ENCODE peak calls at places on chromosomes 13 and 19, in six cellular contexts. K, A, G, N, H and Q are unnamed samples.

GRCh38 chr13:45196622-45197021 is 4.2 kb downstream of the KCTD4 start:
- DNase-seq in K (no peak), A (no peak), G (peak), N (no peak), H (no peak), Q (no peak)

GRCh38 chr13:41398494-41399190 is 58.7 kb upstream of the RGCC start:
- DNase-seq in K (peak), A (no peak), G (no peak), N (no peak), H (no peak), Q (no peak)

GRCh38 chr13:21231426-21231945 is 55.0 kb downstream of the MRPL57 start:
- DNase-seq in K (no peak), A (no peak), G (no peak), N (no peak), H (no peak), Q (no peak)

GRCh38 chr13:113916330-113916815 is 52.5 kb upstream of the GAS6 start:
- DNase-seq in K (no peak), A (no peak), G (peak), N (no peak), H (no peak), Q (no peak)

GRCh38 chr19:7748756-7749155 is 1.4 kb upstream of the CD209 start:
- DNase-seq in K (no peak), A (no peak), G (peak), N (no peak), H (no peak), Q (no peak)

GRCh38 chr13:48163066-48163465 is 68.2 kb upstream of the MED4 start:
- DNase-seq in K (no peak), A (no peak), G (no peak), N (no peak), H (no peak), Q (no peak)

GRCh38 chr13:33153421-33154381 is 131.9 kb downstream of the STARD13 start:
- DNase-seq in K (no peak), A (no peak), G (peak), N (no peak), H (no peak), Q (no peak)

GRCh38 chr13:23321534-23322241 is 111.8 kb downstream of the SACS start:
- DNase-seq in K (peak), A (no peak), G (peak), N (peak), H (peak), Q (no peak)

GRCh38 chr13:112839347-112840105 is 129.5 kb upstream of the MCF2L start:
- DNase-seq in K (no peak), A (no peak), G (peak), N (no peak), H (peak), Q (no peak)

GRCh38 chr13:47794963-47795362 is 206.1 kb downstream of the SUCLA2 start:
- DNase-seq in K (no peak), A (no peak), G (peak), N (no peak), H (no peak), Q (no peak)

GRCh38 chr19:3411636-3412035 is 45.3 kb downstream of the NFIC start:
- DNase-seq in K (no peak), A (no peak), G (no peak), N (peak), H (no peak), Q (no peak)

GRCh38 chr13:95676100-95676774 is 702 bp upstream of the DNAJC3 start:
- DNase-seq in K (peak), A (no peak), G (peak), N (peak), H (no peak), Q (peak)

GRCh38 chr19:2962018-2962670 is 15.2 kb upstream of the TLE6 start:
- DNase-seq in K (no peak), A (peak), G (peak), N (peak), H (no peak), Q (peak)

GRCh38 chr19:39946532-39946931 is 12.1 kb upstream of the FCGBP start:
- DNase-seq in K (no peak), A (no peak), G (peak), N (no peak), H (no peak), Q (no peak)

GRCh38 chr13:45702869-45703391 is 810 bp downstream of the CBY2 start:
- DNase-seq in K (no peak), A (no peak), G (no peak), N (no peak), H (no peak), Q (no peak)

GRCh38 chr19:1069009-1069779 is 2.2 kb downstream of the ARHGAP45 start:
- DNase-seq in K (peak), A (peak), G (no peak), N (peak), H (no peak), Q (no peak)

GRCh38 chr19:38114651-38115050 is 109.4 kb downstream of the DPF1 start:
- DNase-seq in K (no peak), A (no peak), G (no peak), N (no peak), H (no peak), Q (no peak)

GRCh38 chr13:80047406-80047805 is 293.5 kb downstream of the SPRY2 start:
- DNase-seq in K (no peak), A (no peak), G (peak), N (no peak), H (peak), Q (no peak)

GRCh38 chr13:62019858-62020257 is 604.2 kb upstream of the PCDH20 start:
- DNase-seq in K (no peak), A (no peak), G (no peak), N (no peak), H (no peak), Q (no peak)

GRCh38 chr19:17108453-17108784 is 32.8 kb downstream of the MYO9B start:
- DNase-seq in K (no peak), A (no peak), G (no peak), N (no peak), H (no peak), Q (no peak)

GRCh38 chr19:1529430-1529816 is 5.5 kb downstream of the PLK5 start:
- DNase-seq in K (no peak), A (no peak), G (no peak), N (no peak), H (no peak), Q (no peak)

GRCh38 chr13:94706854-94707399 is 5.4 kb downstream of the SOX21 start:
- DNase-seq in K (no peak), A (peak), G (no peak), N (no peak), H (no peak), Q (no peak)

GRCh38 chr13:45441633-45442032 is 23.1 kb upstream of the COG3 start:
- DNase-seq in K (no peak), A (no peak), G (peak), N (no peak), H (no peak), Q (no peak)

GRCh38 chr19:42152876-42153275 is 20.6 kb upstream of the POU2F2 start:
- DNase-seq in K (no peak), A (no peak), G (no peak), N (no peak), H (no peak), Q (no peak)

GRCh38 chr13:79936368-79937136 is 404.4 kb downstream of the SPRY2 start:
- DNase-seq in K (no peak), A (peak), G (peak), N (no peak), H (peak), Q (no peak)

GRCh38 chr19:940591-941291 is 14.9 kb downstream of the ARID3A start:
- DNase-seq in K (peak), A (peak), G (no peak), N (peak), H (no peak), Q (no peak)